ENCODE peak calls at places on chromosomes 12 and 14, in four cellular contexts. One of them, this sample, is unnamed.

GRCh38 chr14:64786296-64787149 is 82.3 kb downstream of the PLEKHG3 start:
- DNase-seq in fibroblast of villous mesenchyme: peak
- DNase-seq in IMR-90: peak
- DNase-seq in sigmoid colon: no peak
- DNase-seq in this sample: no peak

GRCh38 chr12:67559751-67560150 is 88.8 kb upstream of the DYRK2 start:
- DNase-seq in fibroblast of villous mesenchyme: no peak
- DNase-seq in IMR-90: no peak
- DNase-seq in sigmoid colon: no peak
- DNase-seq in this sample: no peak

GRCh38 chr12:67475725-67476124 is 172.8 kb upstream of the DYRK2 start:
- DNase-seq in fibroblast of villous mesenchyme: no peak
- DNase-seq in IMR-90: no peak
- DNase-seq in sigmoid colon: no peak
- DNase-seq in this sample: no peak

GRCh38 chr12:89135976-89136634 is 216.2 kb downstream of the DUSP6 start:
- DNase-seq in fibroblast of villous mesenchyme: no peak
- DNase-seq in IMR-90: peak
- DNase-seq in sigmoid colon: no peak
- DNase-seq in this sample: no peak

GRCh38 chr12:96368687-96369086 is 31.6 kb downstream of the CDK17 start:
- DNase-seq in fibroblast of villous mesenchyme: no peak
- DNase-seq in IMR-90: no peak
- DNase-seq in sigmoid colon: no peak
- DNase-seq in this sample: no peak

GRCh38 chr14:77660754-77661153 is 44.3 kb upstream of the SPTLC2 start:
- DNase-seq in fibroblast of villous mesenchyme: no peak
- DNase-seq in IMR-90: no peak
- DNase-seq in sigmoid colon: no peak
- DNase-seq in this sample: no peak

GRCh38 chr12:76153616-76154015 is 69.1 kb upstream of the NAP1L1 start:
- DNase-seq in fibroblast of villous mesenchyme: no peak
- DNase-seq in IMR-90: no peak
- DNase-seq in sigmoid colon: no peak
- DNase-seq in this sample: no peak

GRCh38 chr12:1993341-1993740 is 10.9 kb downstream of the DCP1B start:
- DNase-seq in fibroblast of villous mesenchyme: peak
- DNase-seq in IMR-90: peak
- DNase-seq in sigmoid colon: no peak
- DNase-seq in this sample: peak

GRCh38 chr14:39369029-39369428 is 63.2 kb downstream of the FBXO33 start:
- DNase-seq in fibroblast of villous mesenchyme: no peak
- DNase-seq in IMR-90: no peak
- DNase-seq in sigmoid colon: no peak
- DNase-seq in this sample: no peak

GRCh38 chr14:32254952-32255679 is 52.0 kb upstream of the RNU6-8 start:
- DNase-seq in fibroblast of villous mesenchyme: peak
- DNase-seq in IMR-90: peak
- DNase-seq in sigmoid colon: peak
- DNase-seq in this sample: peak

GRCh38 chr12:25266522-25266921 is 15.8 kb upstream of the KRAS start:
- DNase-seq in fibroblast of villous mesenchyme: no peak
- DNase-seq in IMR-90: peak
- DNase-seq in sigmoid colon: no peak
- DNase-seq in this sample: no peak

GRCh38 chr12:89927226-89927698 is 218.6 kb upstream of the ATP2B1 start:
- DNase-seq in fibroblast of villous mesenchyme: no peak
- DNase-seq in IMR-90: no peak
- DNase-seq in sigmoid colon: no peak
- DNase-seq in this sample: no peak

GRCh38 chr12:127621366-127621765 is 645.6 kb upstream of the TMEM132C start:
- DNase-seq in fibroblast of villous mesenchyme: no peak
- DNase-seq in IMR-90: no peak
- DNase-seq in sigmoid colon: peak
- DNase-seq in this sample: no peak

GRCh38 chr14:65302571-65303184 is 109.9 kb upstream of the FUT8 start:
- DNase-seq in fibroblast of villous mesenchyme: no peak
- DNase-seq in IMR-90: no peak
- DNase-seq in sigmoid colon: no peak
- DNase-seq in this sample: peak

GRCh38 chr12:14896477-14897184 is 11.0 kb upstream of the MGP start:
- DNase-seq in fibroblast of villous mesenchyme: peak
- DNase-seq in IMR-90: peak
- DNase-seq in sigmoid colon: no peak
- DNase-seq in this sample: peak

GRCh38 chr14:55276736-55277135 is 5.5 kb downstream of the FBXO34 start:
- DNase-seq in fibroblast of villous mesenchyme: no peak
- DNase-seq in IMR-90: no peak
- DNase-seq in sigmoid colon: no peak
- DNase-seq in this sample: no peak

GRCh38 chr14:55274760-55275159 is 3.5 kb downstream of the FBXO34 start:
- DNase-seq in fibroblast of villous mesenchyme: peak
- DNase-seq in IMR-90: peak
- DNase-seq in sigmoid colon: no peak
- DNase-seq in this sample: peak

GRCh38 chr14:55281316-55281839 is 10.2 kb downstream of the FBXO34 start:
- DNase-seq in fibroblast of villous mesenchyme: peak
- DNase-seq in IMR-90: no peak
- DNase-seq in sigmoid colon: no peak
- DNase-seq in this sample: no peak

GRCh38 chr14:55279384-55279783 is 8.2 kb downstream of the FBXO34 start:
- DNase-seq in fibroblast of villous mesenchyme: no peak
- DNase-seq in IMR-90: no peak
- DNase-seq in sigmoid colon: no peak
- DNase-seq in this sample: no peak

DNA sequence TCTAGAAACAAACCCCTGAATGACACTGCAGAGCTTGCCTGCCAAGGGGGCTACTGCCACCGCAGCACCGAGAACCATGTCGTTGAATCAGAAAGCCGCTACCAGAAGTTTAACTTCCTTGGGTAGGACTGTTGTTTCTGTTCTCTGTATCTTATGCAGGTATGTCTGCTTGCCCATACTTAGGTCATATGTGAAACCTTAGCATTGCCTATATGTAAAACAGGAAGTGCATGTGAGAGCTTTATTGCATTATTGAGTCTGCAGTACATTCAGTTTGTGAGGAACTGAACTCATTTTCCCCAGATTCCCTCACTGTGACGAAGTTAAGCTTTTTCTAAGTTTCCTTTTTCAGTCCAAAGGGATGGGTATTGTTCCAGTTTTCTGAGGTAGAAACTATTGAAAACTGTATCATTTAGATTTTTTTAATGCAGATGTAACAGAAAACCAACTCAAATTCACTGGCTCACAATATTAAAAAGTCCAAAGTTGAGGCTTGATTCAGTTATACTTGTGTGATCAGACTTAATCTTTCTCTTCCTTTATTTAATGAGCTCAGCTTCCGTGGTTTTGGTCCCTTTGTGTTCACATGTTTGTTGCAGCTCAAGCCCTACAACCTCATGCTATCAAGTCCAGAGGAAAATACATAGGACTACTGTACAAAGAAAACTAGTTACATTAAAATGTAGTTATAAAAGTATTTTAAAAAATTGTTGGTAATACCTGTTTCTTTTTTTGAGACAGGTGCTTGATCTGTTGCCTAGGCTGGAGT is 6.9 kb downstream of the FBXO34 start:
- DNase-seq in fibroblast of villous mesenchyme: peak
- DNase-seq in IMR-90: no peak
- DNase-seq in sigmoid colon: no peak
- DNase-seq in this sample: no peak
- H3K4me3 ChIP-seq in fibroblast of villous mesenchyme: no peak
- H3K4me3 ChIP-seq in IMR-90: no peak
- H3K4me3 ChIP-seq in sigmoid colon: no peak
- H3K4me3 ChIP-seq in this sample: no peak

DNA sequence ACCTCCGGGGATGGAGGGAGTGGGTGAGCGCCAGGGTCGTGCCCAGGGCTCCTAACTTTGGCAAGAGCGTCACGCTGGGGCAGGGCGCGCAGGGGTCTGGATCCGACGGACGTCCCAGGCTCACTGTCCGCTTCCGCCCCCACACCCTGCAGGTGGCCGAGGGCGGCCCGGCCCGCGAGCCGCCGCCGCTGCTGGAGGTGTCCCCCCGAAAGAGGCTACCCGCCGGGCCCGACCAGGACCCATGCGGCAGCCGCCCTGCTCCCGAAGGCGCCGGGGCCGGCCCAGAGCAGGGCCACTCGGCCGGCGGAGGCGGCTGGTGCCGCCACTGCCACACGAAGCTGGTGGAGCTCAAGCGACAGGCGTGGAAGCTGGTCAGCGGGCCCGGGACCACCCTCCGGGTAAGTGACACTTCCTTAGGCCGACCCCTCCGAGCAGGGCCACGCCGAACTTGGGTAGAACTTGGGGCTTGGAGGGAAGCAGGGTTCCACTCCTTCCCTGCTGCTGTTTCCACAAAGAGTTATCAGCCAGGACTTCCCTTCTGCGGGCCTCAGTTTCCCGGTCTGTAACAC is 588 bp downstream of the KIF26A start:
- DNase-seq in fibroblast of villous mesenchyme: no peak
- DNase-seq in IMR-90: no peak
- DNase-seq in sigmoid colon: peak
- DNase-seq in this sample: peak
- H3K4me3 ChIP-seq in fibroblast of villous mesenchyme: peak
- H3K4me3 ChIP-seq in IMR-90: no peak
- H3K4me3 ChIP-seq in sigmoid colon: peak
- H3K4me3 ChIP-seq in this sample: no peak

DNA sequence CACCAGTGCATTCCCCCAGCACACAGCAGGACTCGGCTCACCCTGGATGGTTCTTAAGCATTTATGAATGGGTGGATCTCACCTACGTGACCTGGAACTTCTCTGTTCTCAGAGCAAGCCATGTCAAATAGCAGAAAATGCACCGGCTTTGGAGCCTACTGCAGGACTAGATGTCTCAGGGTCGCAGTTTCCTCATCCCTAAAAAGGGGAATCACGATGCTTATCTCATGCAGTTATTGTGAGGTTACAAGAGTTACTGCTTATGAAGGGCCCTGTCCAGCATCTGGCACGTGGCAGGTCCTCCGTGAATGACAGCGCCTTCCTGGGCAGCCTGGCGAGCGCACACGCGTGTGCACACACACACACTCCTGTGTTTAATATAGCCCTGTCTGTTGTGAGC is 128.5 kb downstream of the ETV6 start:
- DNase-seq in fibroblast of villous mesenchyme: no peak
- DNase-seq in IMR-90: no peak
- DNase-seq in sigmoid colon: no peak
- DNase-seq in this sample: no peak
- H3K4me3 ChIP-seq in fibroblast of villous mesenchyme: no peak
- H3K4me3 ChIP-seq in IMR-90: no peak
- H3K4me3 ChIP-seq in sigmoid colon: no peak
- H3K4me3 ChIP-seq in this sample: no peak

DNA sequence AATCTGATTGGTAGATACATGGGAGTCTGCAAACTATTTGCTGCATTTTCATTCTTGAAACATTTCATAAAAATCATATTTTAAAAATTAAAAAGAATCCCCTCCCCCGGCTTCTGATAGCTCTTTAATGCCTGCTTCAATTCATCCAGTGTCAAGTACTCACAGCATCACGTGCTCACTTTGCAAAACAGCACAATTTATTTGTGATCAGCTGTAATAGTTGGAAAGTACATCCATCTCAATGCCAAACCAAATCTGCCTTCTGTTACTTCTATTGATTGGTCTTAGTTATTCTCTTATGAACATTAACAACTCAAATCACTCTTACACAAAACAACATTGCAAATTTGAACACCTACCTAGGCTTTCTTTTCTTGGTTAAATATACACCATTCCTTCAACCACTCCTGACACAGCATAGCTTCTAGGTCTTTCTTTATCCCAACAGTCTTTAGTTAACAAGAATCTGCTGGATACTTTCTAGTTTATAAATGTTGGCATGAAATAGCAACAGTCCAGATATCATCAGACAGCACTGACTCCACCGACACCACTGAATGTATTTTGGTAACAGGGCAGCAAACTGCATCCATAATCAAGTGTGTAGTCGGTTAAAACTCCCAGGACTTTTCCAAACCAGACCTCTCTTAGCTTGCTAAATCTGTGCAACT is 58.0 kb downstream of the PARP11 start:
- DNase-seq in fibroblast of villous mesenchyme: no peak
- DNase-seq in IMR-90: no peak
- DNase-seq in sigmoid colon: no peak
- DNase-seq in this sample: no peak
- H3K4me3 ChIP-seq in fibroblast of villous mesenchyme: no peak
- H3K4me3 ChIP-seq in IMR-90: no peak
- H3K4me3 ChIP-seq in sigmoid colon: no peak
- H3K4me3 ChIP-seq in this sample: no peak

GRCh38 chr14:102923201-102923919 is 897 bp downstream of the AMN start:
- DNase-seq in fibroblast of villous mesenchyme: no peak
- DNase-seq in IMR-90: no peak
- DNase-seq in sigmoid colon: no peak
- DNase-seq in this sample: no peak
- H3K4me3 ChIP-seq in fibroblast of villous mesenchyme: peak
- H3K4me3 ChIP-seq in IMR-90: peak
- H3K4me3 ChIP-seq in sigmoid colon: peak
- H3K4me3 ChIP-seq in this sample: peak

GRCh38 chr12:57620245-57620935 is 9.2 kb downstream of the ARHGEF25 start:
- DNase-seq in fibroblast of villous mesenchyme: no peak
- DNase-seq in IMR-90: no peak
- DNase-seq in sigmoid colon: no peak
- DNase-seq in this sample: no peak
- H3K4me3 ChIP-seq in fibroblast of villous mesenchyme: no peak
- H3K4me3 ChIP-seq in IMR-90: no peak
- H3K4me3 ChIP-seq in sigmoid colon: no peak
- H3K4me3 ChIP-seq in this sample: no peak

DNA sequence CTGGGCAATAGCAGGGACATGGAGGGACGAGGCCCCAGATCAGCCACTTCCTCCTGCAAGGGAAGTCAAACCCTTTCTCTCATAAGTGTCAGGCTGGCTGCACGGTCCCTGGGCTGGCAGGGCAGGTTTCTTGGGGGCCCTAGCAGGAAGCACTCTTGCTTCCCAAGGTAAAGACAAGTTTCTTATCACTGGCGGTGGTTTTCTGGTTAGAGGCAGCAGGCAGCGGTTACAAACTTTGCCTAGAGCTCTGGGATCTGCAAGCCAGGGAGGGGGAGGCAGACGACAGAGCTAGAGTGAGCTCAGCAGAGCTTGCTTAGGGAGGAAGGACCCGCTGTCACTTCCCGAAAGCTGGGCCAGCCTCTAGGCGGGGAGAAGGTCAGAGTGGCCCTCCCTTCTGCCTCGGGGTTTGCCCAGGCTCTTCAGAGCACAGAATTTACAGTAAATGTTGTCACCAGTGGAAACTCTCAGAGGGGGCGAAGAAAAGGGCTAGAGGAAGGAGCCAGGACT is 20.4 kb downstream of the BATF start:
- DNase-seq in fibroblast of villous mesenchyme: peak
- DNase-seq in IMR-90: no peak
- DNase-seq in sigmoid colon: peak
- DNase-seq in this sample: peak
- H3K4me3 ChIP-seq in fibroblast of villous mesenchyme: no peak
- H3K4me3 ChIP-seq in IMR-90: no peak
- H3K4me3 ChIP-seq in sigmoid colon: no peak
- H3K4me3 ChIP-seq in this sample: no peak

This sample was measured in cardiac fibroblast.